ENCODE peak calls at places on chromosome 14, in seven cellular contexts. Y, J, C, S, A, H and U are unnamed samples.

GRCh38 chr14:71720978-71721624 is 211.1 kb upstream of the RGS6 start:
- DNase-seq in Y (peak), J (peak), C (no peak), S (no peak), A (peak), H (peak), U (peak)

GRCh38 chr14:69625299-69626131 is 14.1 kb downstream of the SUSD6 start:
- DNase-seq in Y (no peak), J (peak), C (no peak), S (peak), A (peak), H (no peak), U (peak)

GRCh38 chr14:98949506-98950135 is 322.4 kb downstream of the BCL11B start:
- DNase-seq in Y (no peak), J (peak), C (no peak), S (no peak), A (no peak), H (no peak), U (no peak)

GRCh38 chr14:103819503-103820307 is 27.7 kb downstream of the PPP1R13B start:
- DNase-seq in Y (peak), J (peak), C (peak), S (no peak), A (peak), H (peak), U (no peak)

GRCh38 chr14:29548948-29549370 is 378.7 kb downstream of the PRKD1 start:
- DNase-seq in Y (no peak), J (peak), C (no peak), S (no peak), A (peak), H (no peak), U (peak)

GRCh38 chr14:82854851-82855250 is 1321.2 kb upstream of the SEL1L start:
- DNase-seq in Y (no peak), J (no peak), C (no peak), S (no peak), A (no peak), H (no peak), U (no peak)

GRCh38 chr14:94380225-94381148 is 7.9 kb downstream of the SERPINA1 start:
- DNase-seq in Y (no peak), J (no peak), C (no peak), S (no peak), A (no peak), H (no peak), U (no peak)

GRCh38 chr14:63438065-63438757 is 105.0 kb downstream of the PPP2R5E start:
- DNase-seq in Y (no peak), J (peak), C (no peak), S (no peak), A (peak), H (no peak), U (no peak)

GRCh38 chr14:75428230-75429104 is 645 bp downstream of the JDP2 start:
- DNase-seq in Y (peak), J (no peak), C (no peak), S (no peak), A (peak), H (no peak), U (peak)

GRCh38 chr14:23436327-23437141 is 1.1 kb upstream of the MYH7 start:
- DNase-seq in Y (no peak), J (no peak), C (no peak), S (peak), A (no peak), H (no peak), U (peak)